ENCODE peak calls at places on chromosomes 2 and 18, in eight cellular contexts. X, F, J, A, U, L, R and T are unnamed samples.

GRCh38 chr2:160221391-160222276 is 21.6 kb upstream of the ITGB6 start:
- DNase-seq in X (no peak), R (no peak), F (peak), A (no peak), U (peak), L (peak), J (no peak), T (no peak)

GRCh38 chr2:46643951-46644350 is 164.6 kb downstream of the TMEM247 start:
- DNase-seq in F (no peak), A (no peak), X (no peak), R (no peak), U (no peak), J (no peak), L (peak), T (no peak)

GRCh38 chr2:20597868-20598183 is 53.1 kb downstream of the HS1BP3 start:
- DNase-seq in F (no peak), R (no peak), U (no peak), A (no peak), X (no peak), L (no peak), J (no peak), T (no peak)

GRCh38 chr18:56327171-56327885 is 311.1 kb downstream of the TXNL1 start:
- DNase-seq in R (no peak), U (peak), J (no peak), F (no peak), L (no peak), X (no peak), A (no peak), T (no peak)

GRCh38 chr2:9640403-9641104 is 9.8 kb upstream of the YWHAQ start:
- DNase-seq in F (no peak), J (no peak), X (no peak), L (no peak), A (no peak), R (no peak), U (no peak), T (no peak)

GRCh38 chr18:56560992-56561391 is 77.4 kb downstream of the TXNL1 start:
- DNase-seq in J (no peak), A (no peak), R (no peak), U (no peak), L (no peak), F (no peak), X (no peak), T (no peak)

GRCh38 chr18:37524546-37525301 is 40.9 kb downstream of the CELF4 start:
- DNase-seq in A (peak), R (no peak), F (no peak), L (no peak), U (no peak), X (no peak), J (no peak), T (no peak)

GRCh38 chr18:68219867-68220266 is 495.0 kb downstream of the TMX3 start:
- DNase-seq in J (no peak), L (peak), R (no peak), F (no peak), U (no peak), X (no peak), A (no peak), T (no peak)